ENCODE peak calls at places on chromosomes 5 and 9, in seven cellular contexts. One of them, this sample, is unnamed.

GRCh38 chr9:14320272-14321245 is 6.6 kb upstream of the NFIB start:
- DNase-seq in neuronal stem cell: no peak
- DNase-seq in H1: no peak
- DNase-seq in H9: no peak
- DNase-seq in mesenchymal stem cell: peak; percentile 90
- DNase-seq in IMR-90: peak; percentile 95
- DNase-seq in trophoblast cell: peak; percentile 31
- DNase-seq in this sample: no peak

GRCh38 chr5:122880170-122880689 is 34.8 kb downstream of the SNX24 start:
- DNase-seq in H1: no peak
- DNase-seq in H9: no peak
- DNase-seq in trophoblast cell: no peak
- DNase-seq in IMR-90: no peak
- DNase-seq in mesenchymal stem cell: no peak
- DNase-seq in neuronal stem cell: no peak
- DNase-seq in this sample: no peak

GRCh38 chr5:79878721-79879336 is 112.2 kb downstream of the MTX3 start:
- DNase-seq in neuronal stem cell: no peak
- DNase-seq in trophoblast cell: no peak
- DNase-seq in mesenchymal stem cell: peak; percentile 1
- DNase-seq in H1: peak; percentile 5
- DNase-seq in IMR-90: no peak
- DNase-seq in H9: peak; percentile 56
- DNase-seq in this sample: peak; percentile 51

GRCh38 chr9:33130501-33130900 is 36.6 kb downstream of the B4GALT1 start:
- DNase-seq in neuronal stem cell: no peak
- DNase-seq in mesenchymal stem cell: peak; percentile 72
- DNase-seq in trophoblast cell: no peak
- DNase-seq in H9: no peak
- DNase-seq in H1: no peak
- DNase-seq in IMR-90: peak; percentile 46
- DNase-seq in this sample: no peak

GRCh38 chr5:154521756-154522155 is 43.7 kb upstream of the HAND1 start:
- DNase-seq in IMR-90: no peak
- DNase-seq in H9: no peak
- DNase-seq in mesenchymal stem cell: no peak
- DNase-seq in trophoblast cell: no peak
- DNase-seq in H1: no peak
- DNase-seq in neuronal stem cell: no peak
- DNase-seq in this sample: peak; percentile 91

GRCh38 chr9:14027114-14027812 is 286.7 kb downstream of the NFIB start:
- DNase-seq in IMR-90: no peak
- DNase-seq in neuronal stem cell: no peak
- DNase-seq in H9: no peak
- DNase-seq in mesenchymal stem cell: no peak
- DNase-seq in H1: no peak
- DNase-seq in trophoblast cell: no peak
- DNase-seq in this sample: peak; percentile 67

GRCh38 chr5:177132504-177133118 is 962 bp upstream of the NSD1 start:
- DNase-seq in mesenchymal stem cell: peak; percentile 48
- DNase-seq in neuronal stem cell: peak; percentile 66
- DNase-seq in H9: peak; percentile 79
- DNase-seq in IMR-90: no peak
- DNase-seq in H1: no peak
- DNase-seq in trophoblast cell: no peak
- DNase-seq in this sample: peak; percentile 84

GRCh38 chr9:109923371-109923770 is 143.4 kb downstream of the PALM2AKAP2 start:
- DNase-seq in H9: no peak
- DNase-seq in trophoblast cell: no peak
- DNase-seq in H1: no peak
- DNase-seq in neuronal stem cell: no peak
- DNase-seq in mesenchymal stem cell: no peak
- DNase-seq in IMR-90: no peak
- DNase-seq in this sample: no peak

GRCh38 chr9:4152876-4153275 is 147.0 kb downstream of the GLIS3 start:
- DNase-seq in trophoblast cell: no peak
- DNase-seq in H1: no peak
- DNase-seq in mesenchymal stem cell: no peak
- DNase-seq in H9: no peak
- DNase-seq in IMR-90: no peak
- DNase-seq in neuronal stem cell: no peak
- DNase-seq in this sample: peak; percentile 31

GRCh38 chr5:54401515-54401914 is 54.0 kb upstream of the HSPB3 start:
- DNase-seq in IMR-90: no peak
- DNase-seq in trophoblast cell: no peak
- DNase-seq in neuronal stem cell: no peak
- DNase-seq in H9: no peak
- DNase-seq in H1: no peak
- DNase-seq in mesenchymal stem cell: no peak
- DNase-seq in this sample: no peak

GRCh38 chr9:129146441-129146933 is 31.6 kb downstream of the IER5L start:
- DNase-seq in H9: no peak
- DNase-seq in IMR-90: no peak
- DNase-seq in neuronal stem cell: no peak
- DNase-seq in trophoblast cell: no peak
- DNase-seq in mesenchymal stem cell: peak; percentile 51
- DNase-seq in H1: no peak
- DNase-seq in this sample: peak; percentile 44

GRCh38 chr9:89942643-89943042 is 337.8 kb downstream of the GADD45G start:
- DNase-seq in H1: no peak
- DNase-seq in neuronal stem cell: no peak
- DNase-seq in trophoblast cell: no peak
- DNase-seq in IMR-90: no peak
- DNase-seq in mesenchymal stem cell: no peak
- DNase-seq in H9: no peak
- DNase-seq in this sample: no peak

GRCh38 chr5:135318037-135318436 is 81.0 kb downstream of the MACROH2A1 start:
- DNase-seq in neuronal stem cell: no peak
- DNase-seq in mesenchymal stem cell: no peak
- DNase-seq in trophoblast cell: no peak
- DNase-seq in H1: no peak
- DNase-seq in IMR-90: no peak
- DNase-seq in H9: peak; percentile 10
- DNase-seq in this sample: no peak

GRCh38 chr5:66958126-66958983 is 238.2 kb downstream of the CD180 start:
- DNase-seq in neuronal stem cell: no peak
- DNase-seq in trophoblast cell: no peak
- DNase-seq in mesenchymal stem cell: peak; percentile 49
- DNase-seq in H9: no peak
- DNase-seq in H1: no peak
- DNase-seq in IMR-90: peak; percentile 80
- DNase-seq in this sample: peak; percentile 45

GRCh38 chr9:137046094-137046787 is at the start of gene NPDC1:
- DNase-seq in neuronal stem cell: peak; percentile 85
- DNase-seq in mesenchymal stem cell: peak; percentile 75
- DNase-seq in trophoblast cell: peak; percentile 60
- DNase-seq in H1: peak; percentile 59
- DNase-seq in IMR-90: peak; percentile 61
- DNase-seq in H9: peak; percentile 91
- DNase-seq in this sample: peak; percentile 90

GRCh38 chr9:137645211-137645610 is 26.4 kb downstream of the EHMT1 start:
- DNase-seq in H1: no peak
- DNase-seq in mesenchymal stem cell: no peak
- DNase-seq in trophoblast cell: no peak
- DNase-seq in H9: no peak
- DNase-seq in IMR-90: no peak
- DNase-seq in neuronal stem cell: no peak
- DNase-seq in this sample: no peak

GRCh38 chr9:113011911-113012381 is at the start of gene ZNF883:
- DNase-seq in neuronal stem cell: peak; percentile 48
- DNase-seq in IMR-90: peak; percentile 55
- DNase-seq in H1: peak; percentile 33
- DNase-seq in H9: peak; percentile 82
- DNase-seq in mesenchymal stem cell: peak; percentile 46
- DNase-seq in trophoblast cell: no peak
- DNase-seq in this sample: peak; percentile 87

GRCh38 chr5:9209846-9210547 is 335.9 kb downstream of the SEMA5A start:
- DNase-seq in mesenchymal stem cell: peak; percentile 63
- DNase-seq in H1: no peak
- DNase-seq in trophoblast cell: no peak
- DNase-seq in H9: no peak
- DNase-seq in neuronal stem cell: no peak
- DNase-seq in IMR-90: peak; percentile 40
- DNase-seq in this sample: no peak

GRCh38 chr5:105150324-105150723 is 1587.7 kb upstream of the NUDT12 start:
- DNase-seq in H1: no peak
- DNase-seq in neuronal stem cell: peak; percentile 4
- DNase-seq in IMR-90: no peak
- DNase-seq in trophoblast cell: no peak
- DNase-seq in H9: no peak
- DNase-seq in mesenchymal stem cell: no peak
- DNase-seq in this sample: no peak

GRCh38 chr5:90356612-90357011 is 52.9 kb downstream of the CETN3 start:
- DNase-seq in IMR-90: no peak
- DNase-seq in H1: no peak
- DNase-seq in neuronal stem cell: no peak
- DNase-seq in H9: no peak
- DNase-seq in mesenchymal stem cell: no peak
- DNase-seq in trophoblast cell: no peak
- DNase-seq in this sample: no peak

DNA sequence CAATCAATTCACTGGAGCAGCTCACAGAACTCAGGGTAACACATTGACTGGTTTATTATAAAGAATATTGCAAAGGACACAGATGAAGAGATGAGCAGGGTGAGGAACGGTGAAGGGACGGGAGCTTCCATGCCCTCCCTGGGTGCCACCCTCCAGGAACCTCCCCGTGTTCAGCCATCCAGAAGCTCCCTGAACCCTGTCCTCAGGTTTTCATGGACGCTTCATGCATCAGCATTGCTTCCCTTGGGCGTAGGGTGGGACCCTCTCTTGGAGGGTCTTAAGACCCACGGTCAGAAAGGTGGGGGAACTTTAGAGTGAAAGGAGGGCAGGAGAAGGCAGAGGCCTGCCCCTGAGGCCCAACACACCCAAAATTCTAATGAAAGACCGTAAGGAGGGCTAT is 12.8 kb downstream of the LAMC3 start:
- DNase-seq in IMR-90: no peak
- DNase-seq in mesenchymal stem cell: no peak
- DNase-seq in H9: no peak
- DNase-seq in H1: no peak
- DNase-seq in neuronal stem cell: no peak
- DNase-seq in trophoblast cell: no peak
- DNase-seq in this sample: no peak
- H2AK5ac ChIP-seq in IMR-90: no peak overlapping the region
- H2AK5ac ChIP-seq in mesenchymal stem cell: no peak overlapping the region
- H2AK5ac ChIP-seq in H9: no peak overlapping the region
- H2AK5ac ChIP-seq in H1: no peak overlapping the region
- H2AK5ac ChIP-seq in neuronal stem cell: no peak overlapping the region
- H2AK5ac ChIP-seq in trophoblast cell: no peak overlapping the region
- H2AK5ac ChIP-seq in this sample: no peak overlapping the region

GRCh38 chr5:107329850-107330249 is 340.9 kb downstream of the EFNA5 start:
- DNase-seq in neuronal stem cell: no peak
- DNase-seq in trophoblast cell: no peak
- DNase-seq in H9: no peak
- DNase-seq in IMR-90: no peak
- DNase-seq in H1: no peak
- DNase-seq in mesenchymal stem cell: no peak
- DNase-seq in this sample: no peak

GRCh38 chr5:107331312-107331711 is 339.4 kb downstream of the EFNA5 start:
- DNase-seq in H9: no peak
- DNase-seq in mesenchymal stem cell: no peak
- DNase-seq in H1: no peak
- DNase-seq in trophoblast cell: peak; percentile 16
- DNase-seq in IMR-90: no peak
- DNase-seq in neuronal stem cell: no peak
- DNase-seq in this sample: peak; percentile 14

GRCh38 chr5:107331882-107332281 is 338.9 kb downstream of the EFNA5 start:
- DNase-seq in trophoblast cell: no peak
- DNase-seq in IMR-90: no peak
- DNase-seq in H1: no peak
- DNase-seq in mesenchymal stem cell: no peak
- DNase-seq in H9: no peak
- DNase-seq in neuronal stem cell: no peak
- DNase-seq in this sample: no peak

DNA sequence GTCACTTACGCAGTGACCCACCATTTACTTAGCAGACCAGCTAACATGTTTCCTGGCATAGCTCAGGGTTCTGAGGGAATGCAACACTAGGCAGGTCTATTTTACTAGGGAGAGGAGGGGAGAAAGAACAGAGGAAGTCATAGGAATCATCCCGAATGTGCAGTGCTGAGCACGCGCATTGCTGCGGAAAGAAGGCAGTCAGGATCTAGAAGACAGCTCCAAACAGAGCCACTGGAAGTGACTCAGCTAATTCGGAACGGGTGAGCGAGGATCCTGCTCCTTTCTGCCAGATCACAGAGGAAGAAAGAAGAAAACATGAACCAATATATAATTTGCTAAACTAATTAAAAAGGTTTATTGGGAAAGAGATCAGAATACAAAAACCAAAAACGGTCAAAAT is 339.8 kb downstream of the EFNA5 start:
- DNase-seq in H9: no peak
- DNase-seq in neuronal stem cell: no peak
- DNase-seq in trophoblast cell: no peak
- DNase-seq in IMR-90: no peak
- DNase-seq in mesenchymal stem cell: peak; percentile 2
- DNase-seq in H1: no peak
- DNase-seq in this sample: no peak
- H3K4ac ChIP-seq in H9: no peak overlapping the region
- H3K4ac ChIP-seq in neuronal stem cell: no peak overlapping the region
- H3K4ac ChIP-seq in trophoblast cell: no peak overlapping the region
- H3K4ac ChIP-seq in IMR-90: no peak overlapping the region
- H3K4ac ChIP-seq in mesenchymal stem cell: no peak overlapping the region
- H3K4ac ChIP-seq in H1: no peak overlapping the region
- H3K4ac ChIP-seq in this sample: no peak overlapping the region

DNA sequence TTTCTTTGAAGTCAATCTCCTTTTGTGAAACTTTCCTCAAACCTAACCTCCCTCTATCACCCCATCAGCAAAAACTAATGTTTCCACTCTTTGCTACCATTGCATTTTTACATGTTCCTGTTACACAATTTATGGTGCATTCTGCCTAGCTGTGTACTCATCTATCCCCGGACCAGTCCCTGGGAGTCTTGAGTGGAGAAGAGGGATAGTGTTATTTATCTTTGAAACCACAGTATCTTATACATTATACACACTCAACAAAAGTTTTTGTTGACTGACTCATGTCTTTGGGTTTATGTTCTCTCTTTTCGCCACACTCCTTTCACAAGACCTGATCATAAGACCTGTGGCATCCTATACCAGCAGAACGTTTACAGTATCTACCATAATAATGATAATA is 26.3 kb downstream of the TNFAIP8 start:
- DNase-seq in trophoblast cell: no peak
- DNase-seq in mesenchymal stem cell: peak; percentile 96
- DNase-seq in neuronal stem cell: no peak
- DNase-seq in IMR-90: peak; percentile 94
- DNase-seq in H1: no peak
- DNase-seq in H9: no peak
- DNase-seq in this sample: no peak
- H2AK5ac ChIP-seq in trophoblast cell: no peak overlapping the region
- H2AK5ac ChIP-seq in mesenchymal stem cell: no peak overlapping the region
- H2AK5ac ChIP-seq in neuronal stem cell: no peak overlapping the region
- H2AK5ac ChIP-seq in IMR-90: no peak overlapping the region
- H2AK5ac ChIP-seq in H1: no peak overlapping the region
- H2AK5ac ChIP-seq in H9: no peak overlapping the region
- H2AK5ac ChIP-seq in this sample: no peak overlapping the region

DNA sequence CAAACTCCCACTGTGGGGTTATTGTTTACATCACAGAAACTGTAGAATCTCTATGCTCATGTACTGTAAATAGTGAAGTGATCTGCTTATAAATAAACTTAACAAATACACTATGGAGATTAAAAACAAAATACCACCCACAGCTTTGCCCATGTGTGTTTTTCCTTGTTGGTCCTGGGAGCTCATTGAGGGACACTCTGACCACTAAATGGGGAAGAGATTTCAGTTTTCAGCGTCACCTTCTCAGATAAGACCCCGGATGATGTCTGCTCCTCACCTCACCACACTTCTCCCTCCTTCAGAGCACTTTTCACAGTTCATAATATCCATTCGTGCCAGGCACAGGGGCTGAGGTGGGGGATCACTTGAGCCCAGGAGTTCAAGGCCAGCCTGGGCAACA is 89.7 kb downstream of the PDE6A start:
- DNase-seq in H9: no peak
- DNase-seq in IMR-90: no peak
- DNase-seq in trophoblast cell: no peak
- DNase-seq in mesenchymal stem cell: no peak
- DNase-seq in H1: no peak
- DNase-seq in neuronal stem cell: no peak
- DNase-seq in this sample: no peak
- H3K4ac ChIP-seq in H9: no peak overlapping the region
- H3K4ac ChIP-seq in IMR-90: no peak overlapping the region
- H3K4ac ChIP-seq in trophoblast cell: no peak overlapping the region
- H3K4ac ChIP-seq in mesenchymal stem cell: no peak overlapping the region
- H3K4ac ChIP-seq in H1: no peak overlapping the region
- H3K4ac ChIP-seq in neuronal stem cell: no peak overlapping the region
- H3K4ac ChIP-seq in this sample: no peak overlapping the region

This sample was measured in mesendoderm.